ENCODE peak calls at places on chromosomes 11 and 22, in seven cellular contexts. One of them, this sample, is unnamed.

GRCh38 chr22:37045958-37046357 is 5.6 kb upstream of the KCTD17 start:
- DNase-seq in stomach: no peak
- DNase-seq in NCI-H2081: no peak
- DNase-seq in CD4-positive, alpha-beta memory T cell: peak
- DNase-seq in stimulated activated CD4-positive, alpha-beta T cell treated with anti-CD3 and anti-CD28 coated beads, Interleukin-4, amount 100 ng/mL, for 4 hours: no peak
- DNase-seq in non-pigmented ciliary epithelial cell: no peak
- DNase-seq in ovary: no peak
- DNase-seq in this sample: no peak

GRCh38 chr11:127926721-127927120 is 660.6 kb downstream of the ETS1 start:
- DNase-seq in stomach: no peak
- DNase-seq in NCI-H2081: no peak
- DNase-seq in CD4-positive, alpha-beta memory T cell: no peak
- DNase-seq in stimulated activated CD4-positive, alpha-beta T cell treated with anti-CD3 and anti-CD28 coated beads, Interleukin-4, amount 100 ng/mL, for 4 hours: no peak
- DNase-seq in non-pigmented ciliary epithelial cell: no peak
- DNase-seq in ovary: no peak
- DNase-seq in this sample: no peak

GRCh38 chr22:20155330-20156041 is 4.6 kb upstream of the CCDC188 start:
- DNase-seq in stomach: peak
- DNase-seq in NCI-H2081: peak
- DNase-seq in CD4-positive, alpha-beta memory T cell: no peak
- DNase-seq in stimulated activated CD4-positive, alpha-beta T cell treated with anti-CD3 and anti-CD28 coated beads, Interleukin-4, amount 100 ng/mL, for 4 hours: no peak
- DNase-seq in non-pigmented ciliary epithelial cell: no peak
- DNase-seq in ovary: no peak
- DNase-seq in this sample: no peak

GRCh38 chr22:31650391-31650790 is 11.6 kb downstream of the PISD start:
- DNase-seq in stomach: no peak
- DNase-seq in NCI-H2081: no peak
- DNase-seq in CD4-positive, alpha-beta memory T cell: no peak
- DNase-seq in stimulated activated CD4-positive, alpha-beta T cell treated with anti-CD3 and anti-CD28 coated beads, Interleukin-4, amount 100 ng/mL, for 4 hours: no peak
- DNase-seq in non-pigmented ciliary epithelial cell: no peak
- DNase-seq in ovary: no peak
- DNase-seq in this sample: no peak

GRCh38 chr11:86761978-86762377 is 38.4 kb upstream of the PRSS23 start:
- DNase-seq in stomach: no peak
- DNase-seq in NCI-H2081: no peak
- DNase-seq in CD4-positive, alpha-beta memory T cell: no peak
- DNase-seq in stimulated activated CD4-positive, alpha-beta T cell treated with anti-CD3 and anti-CD28 coated beads, Interleukin-4, amount 100 ng/mL, for 4 hours: no peak
- DNase-seq in non-pigmented ciliary epithelial cell: no peak
- DNase-seq in ovary: no peak
- DNase-seq in this sample: no peak

GRCh38 chr22:48603621-48604320 is 1223.9 kb downstream of the BRD1 start:
- DNase-seq in stomach: no peak
- DNase-seq in NCI-H2081: no peak
- DNase-seq in CD4-positive, alpha-beta memory T cell: no peak
- DNase-seq in stimulated activated CD4-positive, alpha-beta T cell treated with anti-CD3 and anti-CD28 coated beads, Interleukin-4, amount 100 ng/mL, for 4 hours: no peak
- DNase-seq in non-pigmented ciliary epithelial cell: no peak
- DNase-seq in ovary: no peak
- DNase-seq in this sample: no peak

GRCh38 chr22:22892096-22893052 is 4.8 kb downstream of the IGLL5 start:
- DNase-seq in stomach: no peak
- DNase-seq in NCI-H2081: no peak
- DNase-seq in CD4-positive, alpha-beta memory T cell: no peak
- DNase-seq in stimulated activated CD4-positive, alpha-beta T cell treated with anti-CD3 and anti-CD28 coated beads, Interleukin-4, amount 100 ng/mL, for 4 hours: no peak
- DNase-seq in non-pigmented ciliary epithelial cell: no peak
- DNase-seq in ovary: no peak
- DNase-seq in this sample: no peak

GRCh38 chr11:47538741-47539575 is 14.0 kb downstream of the CELF1 start:
- DNase-seq in stomach: no peak
- DNase-seq in NCI-H2081: peak
- DNase-seq in CD4-positive, alpha-beta memory T cell: no peak
- DNase-seq in stimulated activated CD4-positive, alpha-beta T cell treated with anti-CD3 and anti-CD28 coated beads, Interleukin-4, amount 100 ng/mL, for 4 hours: no peak
- DNase-seq in non-pigmented ciliary epithelial cell: no peak
- DNase-seq in ovary: no peak
- DNase-seq in this sample: no peak

GRCh38 chr11:7551571-7551970 is 37.8 kb downstream of the PPFIBP2 start:
- DNase-seq in stomach: no peak
- DNase-seq in NCI-H2081: no peak
- DNase-seq in CD4-positive, alpha-beta memory T cell: no peak
- DNase-seq in stimulated activated CD4-positive, alpha-beta T cell treated with anti-CD3 and anti-CD28 coated beads, Interleukin-4, amount 100 ng/mL, for 4 hours: no peak
- DNase-seq in non-pigmented ciliary epithelial cell: peak
- DNase-seq in ovary: no peak
- DNase-seq in this sample: no peak

GRCh38 chr11:125303186-125303585 is 138.6 kb downstream of the PKNOX2 start:
- DNase-seq in stomach: no peak
- DNase-seq in NCI-H2081: no peak
- DNase-seq in CD4-positive, alpha-beta memory T cell: no peak
- DNase-seq in stimulated activated CD4-positive, alpha-beta T cell treated with anti-CD3 and anti-CD28 coated beads, Interleukin-4, amount 100 ng/mL, for 4 hours: no peak
- DNase-seq in non-pigmented ciliary epithelial cell: no peak
- DNase-seq in ovary: no peak
- DNase-seq in this sample: no peak

GRCh38 chr22:27551402-27551801 is 250.2 kb downstream of the MN1 start:
- DNase-seq in stomach: no peak
- DNase-seq in NCI-H2081: no peak
- DNase-seq in CD4-positive, alpha-beta memory T cell: no peak
- DNase-seq in stimulated activated CD4-positive, alpha-beta T cell treated with anti-CD3 and anti-CD28 coated beads, Interleukin-4, amount 100 ng/mL, for 4 hours: no peak
- DNase-seq in non-pigmented ciliary epithelial cell: no peak
- DNase-seq in ovary: no peak
- DNase-seq in this sample: no peak

GRCh38 chr11:41983458-41983857 is 524.0 kb upstream of the LRRC4C start:
- DNase-seq in stomach: no peak
- DNase-seq in NCI-H2081: no peak
- DNase-seq in CD4-positive, alpha-beta memory T cell: no peak
- DNase-seq in stimulated activated CD4-positive, alpha-beta T cell treated with anti-CD3 and anti-CD28 coated beads, Interleukin-4, amount 100 ng/mL, for 4 hours: no peak
- DNase-seq in non-pigmented ciliary epithelial cell: no peak
- DNase-seq in ovary: no peak
- DNase-seq in this sample: no peak

GRCh38 chr22:48536691-48537591 is 1290.7 kb downstream of the BRD1 start:
- DNase-seq in stomach: peak
- DNase-seq in NCI-H2081: no peak
- DNase-seq in CD4-positive, alpha-beta memory T cell: no peak
- DNase-seq in stimulated activated CD4-positive, alpha-beta T cell treated with anti-CD3 and anti-CD28 coated beads, Interleukin-4, amount 100 ng/mL, for 4 hours: no peak
- DNase-seq in non-pigmented ciliary epithelial cell: no peak
- DNase-seq in ovary: no peak
- DNase-seq in this sample: no peak

GRCh38 chr11:3176487-3176886 is 11.4 kb upstream of the OSBPL5 start:
- DNase-seq in stomach: no peak
- DNase-seq in NCI-H2081: no peak
- DNase-seq in CD4-positive, alpha-beta memory T cell: no peak
- DNase-seq in stimulated activated CD4-positive, alpha-beta T cell treated with anti-CD3 and anti-CD28 coated beads, Interleukin-4, amount 100 ng/mL, for 4 hours: no peak
- DNase-seq in non-pigmented ciliary epithelial cell: no peak
- DNase-seq in ovary: no peak
- DNase-seq in this sample: no peak

GRCh38 chr11:116557261-116557660 is 215.5 kb downstream of the BUD13 start:
- DNase-seq in stomach: no peak
- DNase-seq in NCI-H2081: no peak
- DNase-seq in CD4-positive, alpha-beta memory T cell: no peak
- DNase-seq in stimulated activated CD4-positive, alpha-beta T cell treated with anti-CD3 and anti-CD28 coated beads, Interleukin-4, amount 100 ng/mL, for 4 hours: no peak
- DNase-seq in non-pigmented ciliary epithelial cell: no peak
- DNase-seq in ovary: no peak
- DNase-seq in this sample: no peak

GRCh38 chr22:22942511-22943329 is 55.1 kb downstream of the IGLL5 start:
- DNase-seq in stomach: peak
- DNase-seq in NCI-H2081: peak
- DNase-seq in CD4-positive, alpha-beta memory T cell: peak
- DNase-seq in stimulated activated CD4-positive, alpha-beta T cell treated with anti-CD3 and anti-CD28 coated beads, Interleukin-4, amount 100 ng/mL, for 4 hours: peak
- DNase-seq in non-pigmented ciliary epithelial cell: peak
- DNase-seq in ovary: peak
- DNase-seq in this sample: peak

GRCh38 chr22:39216143-39216490 is 28.7 kb downstream of the PDGFB start:
- DNase-seq in stomach: no peak
- DNase-seq in NCI-H2081: no peak
- DNase-seq in CD4-positive, alpha-beta memory T cell: no peak
- DNase-seq in stimulated activated CD4-positive, alpha-beta T cell treated with anti-CD3 and anti-CD28 coated beads, Interleukin-4, amount 100 ng/mL, for 4 hours: no peak
- DNase-seq in non-pigmented ciliary epithelial cell: no peak
- DNase-seq in ovary: no peak
- DNase-seq in this sample: no peak

GRCh38 chr11:62439785-62440602 is 21.2 kb downstream of the SCGB1A1 start:
- DNase-seq in stomach: no peak
- DNase-seq in NCI-H2081: no peak
- DNase-seq in CD4-positive, alpha-beta memory T cell: no peak
- DNase-seq in stimulated activated CD4-positive, alpha-beta T cell treated with anti-CD3 and anti-CD28 coated beads, Interleukin-4, amount 100 ng/mL, for 4 hours: no peak
- DNase-seq in non-pigmented ciliary epithelial cell: no peak
- DNase-seq in ovary: peak
- DNase-seq in this sample: no peak